ENCODE peak calls at places on chromosomes 7 and 10, in five cellular contexts. Z is HCT116, R is AG04449, Q is ovary, Y is left lung. J is an unnamed sample.
A peak's percentile ranks its signal among the peaks of the same experiment; 100 is the strongest.

GRCh38 chr7:142172932-142173331 is 61.4 kb downstream of the MGAM2 start:
- DNase-seq in Z (no peak), R (no peak), Q (no peak), Y (no peak), J (no peak)

GRCh38 chr10:87093461-87094372 is 926 bp downstream of the GLUD1 start:
- DNase-seq in Z (no peak), R (no peak), Q (peak; percentile 62), Y (peak; percentile 89), J (no peak)

GRCh38 chr7:3995187-3995586 is 686.9 kb upstream of the FOXK1 start:
- DNase-seq in Z (no peak), R (no peak), Q (no peak), Y (no peak), J (no peak)

GRCh38 chr7:8249121-8249520 is 12.8 kb downstream of the ICA1 start:
- DNase-seq in Z (no peak), R (no peak), Q (no peak), Y (no peak), J (no peak)

GRCh38 chr10:24882047-24882698 is 70.2 kb downstream of the PRTFDC1 start:
- DNase-seq in Z (no peak), R (no peak), Q (no peak), Y (no peak), J (no peak)

GRCh38 chr10:131065673-131066331 is 245.7 kb downstream of the TCERG1L start:
- DNase-seq in Z (no peak), R (no peak), Q (peak; percentile 68), Y (no peak), J (no peak)

GRCh38 chr10:125038637-125039036 is 96.7 kb downstream of the ZRANB1 start:
- DNase-seq in Z (peak; percentile 74), R (no peak), Q (no peak), Y (no peak), J (no peak)

GRCh38 chr10:28981007-28981406 is 303.7 kb downstream of the BAMBI start:
- DNase-seq in Z (no peak), R (no peak), Q (no peak), Y (no peak), J (no peak)

GRCh38 chr7:101116898-101117297 is 10.0 kb upstream of the SERPINE1 start:
- DNase-seq in Z (no peak), R (no peak), Q (no peak), Y (no peak), J (no peak)

DNA sequence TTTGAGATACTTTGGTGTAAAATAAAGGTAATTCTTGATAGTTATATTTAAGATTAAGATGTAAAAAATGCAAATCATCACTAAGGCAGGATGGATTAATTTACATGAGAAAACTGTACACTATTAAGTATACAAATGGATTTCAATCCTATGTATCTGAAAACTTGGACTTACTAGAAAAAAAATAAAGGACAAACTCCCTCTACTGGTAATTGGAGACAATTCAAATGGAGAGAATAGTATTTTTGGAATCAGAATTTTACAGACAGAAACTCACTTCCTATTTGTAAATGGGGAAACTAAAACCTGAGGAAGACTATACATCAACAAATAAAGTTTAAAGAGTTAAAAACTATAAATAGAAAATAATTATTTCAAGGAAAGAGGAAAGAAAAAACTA is 62.6 kb downstream of the CUL2 start:
- DNase-seq in Z (no peak), R (no peak), Q (no peak), Y (no peak), J (no peak)
- TF ChIP-seq CTCF in Z (peak; percentile 24), R (peak; percentile 18), Q (peak; percentile 20), Y (peak; percentile 6), J (peak; percentile 26)

DNA sequence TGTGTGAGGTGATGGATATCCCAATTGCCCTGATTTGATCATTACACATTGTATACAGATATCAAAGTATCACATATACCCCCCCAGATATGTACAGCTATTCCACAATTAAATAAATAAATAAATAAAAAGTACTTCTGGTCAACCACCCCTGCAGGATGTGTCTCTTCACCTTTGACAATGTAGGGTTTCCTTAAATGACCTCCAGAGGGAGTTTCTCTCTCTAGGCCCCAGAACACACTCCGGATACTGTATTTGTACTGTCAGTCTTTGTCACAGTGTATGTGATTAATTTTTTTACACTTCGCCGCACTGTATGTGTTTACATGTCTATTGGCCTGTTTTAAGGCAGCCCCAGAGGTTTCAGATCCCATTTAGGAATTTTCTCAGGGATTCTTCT is 123.6 kb downstream of the ADCYAP1R1 start:
- DNase-seq in Z (no peak), R (no peak), Q (no peak), Y (no peak), J (no peak)
- TF ChIP-seq CTCF in Z (peak; percentile 6), R (no peak), Q (no peak), Y (no peak), J (peak; percentile 9)

DNA sequence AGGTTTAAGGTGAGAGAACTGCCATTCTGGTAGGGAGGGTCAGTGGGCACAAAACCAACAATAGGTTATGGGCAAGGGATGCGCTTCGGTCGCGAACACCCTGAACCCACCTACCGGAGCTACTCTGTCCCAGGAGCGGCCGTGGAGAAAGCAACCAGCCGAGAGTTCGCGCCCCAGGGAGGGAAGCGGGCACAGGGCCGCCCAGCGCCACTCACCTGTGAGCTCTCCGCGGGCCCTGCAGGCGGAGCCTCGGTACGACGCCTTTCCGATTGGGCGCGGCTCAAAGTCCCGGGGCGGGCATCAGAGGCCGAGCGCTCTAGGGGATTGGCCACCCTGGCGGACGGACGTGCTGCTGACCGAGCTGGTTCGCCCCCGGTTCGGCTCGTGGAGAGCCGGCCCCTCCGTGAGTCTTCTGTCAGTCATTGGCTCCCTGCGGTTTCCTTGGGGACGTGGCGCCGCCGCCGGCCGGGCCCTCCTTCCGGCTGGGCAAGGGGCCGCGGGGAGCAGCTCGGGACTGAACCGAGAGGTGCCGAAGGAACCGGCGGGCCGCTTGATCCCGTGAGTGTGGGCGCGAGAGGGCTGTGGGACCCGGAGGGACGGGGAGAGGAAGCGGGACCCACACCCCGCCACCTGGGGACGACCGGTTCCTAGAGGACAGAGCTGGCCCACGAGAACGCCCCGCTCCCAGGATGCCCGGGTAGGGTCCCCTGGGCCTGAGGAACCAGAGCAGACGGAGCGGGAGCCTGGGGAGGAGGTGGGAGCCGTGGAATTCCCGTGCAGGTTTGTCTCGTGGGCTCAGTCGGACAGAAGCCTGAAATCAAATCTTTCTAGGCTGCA is at the start of gene ENTPD7:
- DNase-seq in Z (peak; percentile 95), R (peak; percentile 74), Q (peak; percentile 90), Y (peak; percentile 99), J (peak; percentile 78)
- TF ChIP-seq CTCF in Z (no peak), R (peak; percentile 38), Q (peak; percentile 66), Y (peak; percentile 70), J (no peak)

GRCh38 chr10:116122126-116122525 is 150.9 kb downstream of the GFRA1 start:
- DNase-seq in Z (no peak), R (no peak), Q (no peak), Y (no peak), J (no peak)

GRCh38 chr10:116124777-116125176 is 148.2 kb downstream of the GFRA1 start:
- DNase-seq in Z (no peak), R (no peak), Q (no peak), Y (no peak), J (no peak)

GRCh38 chr10:116118851-116119250 is 154.2 kb downstream of the GFRA1 start:
- DNase-seq in Z (no peak), R (no peak), Q (no peak), Y (no peak), J (no peak)

GRCh38 chr10:116122664-116123063 is 150.3 kb downstream of the GFRA1 start:
- DNase-seq in Z (no peak), R (no peak), Q (no peak), Y (no peak), J (no peak)

GRCh38 chr10:116120688-116121087 is 152.3 kb downstream of the GFRA1 start:
- DNase-seq in Z (no peak), R (no peak), Q (no peak), Y (no peak), J (no peak)
- TF ChIP-seq CTCF in Z (peak; percentile 22), R (no peak), Q (no peak), Y (no peak), J (peak; percentile 49)

GRCh38 chr7:152924826-152925411 is 165.4 kb downstream of the ACTR3B start:
- DNase-seq in Z (no peak), R (no peak), Q (no peak), Y (no peak), J (no peak)

GRCh38 chr7:152924238-152924637 is 164.7 kb downstream of the ACTR3B start:
- DNase-seq in Z (no peak), R (no peak), Q (no peak), Y (no peak), J (no peak)

GRCh38 chr7:152922318-152923081 is 162.9 kb downstream of the ACTR3B start:
- DNase-seq in Z (no peak), R (no peak), Q (no peak), Y (no peak), J (no peak)

GRCh38 chr7:152923711-152924110 is 164.2 kb downstream of the ACTR3B start:
- DNase-seq in Z (no peak), R (no peak), Q (no peak), Y (no peak), J (no peak)

DNA sequence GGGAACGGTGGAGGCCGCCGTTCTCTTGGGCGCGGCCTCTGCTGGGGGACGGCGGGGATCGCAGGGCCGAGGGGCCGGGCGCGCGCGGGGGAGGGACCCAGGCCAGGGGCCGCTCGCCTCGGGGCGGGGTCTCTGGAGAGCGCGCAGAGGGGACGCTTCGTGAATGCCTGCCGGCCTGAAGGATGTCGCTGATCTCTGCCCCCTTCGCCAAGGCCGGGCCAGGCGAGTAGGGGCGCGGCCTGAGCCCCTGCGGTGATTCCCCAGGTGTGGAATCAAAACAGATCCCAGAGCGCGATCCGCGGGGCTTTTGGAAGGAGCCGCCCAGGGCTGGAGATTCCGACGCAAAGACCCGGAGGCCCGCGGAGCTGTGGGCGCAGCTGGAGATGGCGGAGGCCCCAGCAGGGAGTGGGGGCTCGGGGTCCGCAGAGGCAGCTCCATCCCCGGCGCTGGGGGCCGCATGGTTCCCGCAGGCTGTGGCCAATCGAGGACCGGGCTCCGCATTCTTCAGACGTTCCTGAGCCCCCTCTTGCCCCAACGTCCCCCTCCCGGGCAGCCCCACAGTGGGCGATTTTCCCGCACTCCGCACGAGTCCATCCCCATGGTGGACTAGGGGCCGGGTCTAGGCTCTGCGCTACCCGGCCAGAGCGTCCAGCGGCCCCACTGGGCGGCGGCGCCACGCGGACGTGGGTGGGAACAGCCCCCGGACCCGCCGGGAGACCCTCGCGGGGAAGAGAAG is 166.0 kb downstream of the ACTR3B start:
- DNase-seq in Z (no peak), R (no peak), Q (peak; percentile 34), Y (peak; percentile 79), J (no peak)
- TF ChIP-seq CTCF in Z (no peak), R (no peak), Q (no peak), Y (no peak), J (no peak)

GRCh38 chr10:91635401-91636400 is 2.8 kb upstream of the PPP1R3C start:
- DNase-seq in Z (peak; percentile 69), R (no peak), Q (peak; percentile 71), Y (no peak), J (peak; percentile 77)

GRCh38 chr10:91630592-91630991 is 2.3 kb downstream of the PPP1R3C start:
- DNase-seq in Z (no peak), R (no peak), Q (no peak), Y (no peak), J (no peak)

GRCh38 chr10:91634246-91634645 is 1.4 kb upstream of the PPP1R3C start:
- DNase-seq in Z (no peak), R (no peak), Q (no peak), Y (no peak), J (no peak)

GRCh38 chr10:91634898-91635297 is 2.0 kb upstream of the PPP1R3C start:
- DNase-seq in Z (no peak), R (no peak), Q (no peak), Y (no peak), J (no peak)

GRCh38 chr10:91632671-91633550 is at the start of gene PPP1R3C:
- DNase-seq in Z (no peak), R (peak; percentile 80), Q (peak; percentile 88), Y (peak; percentile 91), J (peak; percentile 51)
- TF ChIP-seq CTCF in Z (no peak), R (peak; percentile 68), Q (peak; percentile 31), Y (no peak), J (peak; percentile 25)

GRCh38 chr7:149832332-149833041 is 5.7 kb upstream of the ZNF862 start:
- DNase-seq in Z (no peak), R (no peak), Q (no peak), Y (no peak), J (no peak)
- TF ChIP-seq CTCF in Z (no peak), R (no peak), Q (no peak), Y (no peak), J (peak; percentile 12)

J was measured in HFF-Myc.